ENCODE peak calls at places on chromosomes 5 and 9, in seven cellular contexts. Y is tibial nerve, A is heart right ventricle, M is psoas muscle, D is hepatocyte, H is IMR-90, Z is mammary epithelial cell. F is an unnamed sample.

GRCh38 chr5:140877262-140877581 is 2.1 kb downstream of the PCDHA12 start:
- DNase-seq in Y (no peak), A (no peak), M (no peak), D (no peak), H (no peak), Z (no peak), F (no peak)

GRCh38 chr5:6574537-6574936 is 58.3 kb downstream of the NSUN2 start:
- DNase-seq in Y (no peak), A (no peak), M (no peak), D (no peak), H (no peak), Z (no peak), F (no peak)

GRCh38 chr5:2732850-2733249 is 18.6 kb downstream of the IRX2 start:
- DNase-seq in Y (no peak), A (no peak), M (no peak), D (no peak), H (no peak), Z (no peak), F (no peak)

GRCh38 chr5:139795074-139796001 is at the start of gene PSD2:
- DNase-seq in Y (no peak), A (no peak), M (no peak), D (peak; percentile 43), H (no peak), Z (peak; percentile 13), F (no peak)

GRCh38 chr5:97550818-97551217 is 367.8 kb upstream of the RIOK2 start:
- DNase-seq in Y (no peak), A (no peak), M (no peak), D (no peak), H (no peak), Z (no peak), F (no peak)

GRCh38 chr5:32223972-32224608 is 50.0 kb upstream of the GOLPH3 start:
- DNase-seq in Y (no peak), A (no peak), M (no peak), D (peak; percentile 52), H (peak; percentile 75), Z (peak; percentile 36), F (peak; percentile 41)

GRCh38 chr9:6758418-6759113 is 793 bp downstream of the KDM4C start:
- DNase-seq in Y (peak; percentile 42), A (peak; percentile 32), M (peak; percentile 35), D (peak; percentile 75), H (peak; percentile 51), Z (peak; percentile 75), F (peak; percentile 6)

GRCh38 chr5:127092690-127093089 is 19.4 kb upstream of the C5orf63 start:
- DNase-seq in Y (no peak), A (no peak), M (no peak), D (no peak), H (peak; percentile 82), Z (peak; percentile 32), F (no peak)

GRCh38 chr9:89920901-89921300 is 316.1 kb downstream of the GADD45G start:
- DNase-seq in Y (no peak), A (no peak), M (no peak), D (no peak), H (no peak), Z (no peak), F (no peak)

GRCh38 chr9:89917861-89918260 is 313.0 kb downstream of the GADD45G start:
- DNase-seq in Y (no peak), A (no peak), M (no peak), D (no peak), H (no peak), Z (no peak), F (no peak)

GRCh38 chr9:89922099-89922498 is 317.3 kb downstream of the GADD45G start:
- DNase-seq in Y (no peak), A (no peak), M (no peak), D (no peak), H (no peak), Z (no peak), F (no peak)

GRCh38 chr9:89920131-89920530 is 315.3 kb downstream of the GADD45G start:
- DNase-seq in Y (no peak), A (no peak), M (no peak), D (no peak), H (no peak), Z (no peak), F (no peak)

DNA sequence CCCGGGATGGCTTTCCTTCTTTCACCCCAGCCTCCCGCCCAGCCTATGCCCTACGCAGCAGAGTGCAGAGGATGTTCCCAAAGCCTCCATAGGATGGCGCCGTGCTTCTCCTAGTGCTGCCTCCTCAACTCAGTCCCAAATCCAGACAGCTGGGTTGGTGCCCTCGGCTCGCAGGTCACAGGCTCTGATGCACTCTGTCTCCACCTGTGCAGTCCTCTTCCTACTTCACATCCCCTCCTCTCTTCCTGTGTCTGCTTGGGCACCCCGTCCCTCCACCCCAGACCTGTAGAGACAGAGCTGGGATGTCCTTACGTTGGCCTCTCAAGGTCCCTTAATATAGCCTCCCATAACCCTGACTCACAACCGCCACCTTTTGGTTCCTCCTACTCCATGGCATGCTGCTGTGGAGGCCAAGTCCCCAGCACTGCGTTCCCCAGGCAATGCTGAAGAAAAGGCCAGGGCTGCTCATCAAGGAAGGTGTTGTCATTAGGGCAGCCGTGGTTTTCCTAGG is 314.4 kb downstream of the GADD45G start:
- DNase-seq in Y (no peak), A (peak; percentile 56), M (no peak), D (peak; percentile 61), H (no peak), Z (no peak), F (no peak)
- TF ChIP-seq CTCF in Y (no peak), A (peak; percentile 4), M (peak; percentile 39), D (peak; percentile 35), H (no peak), Z (no peak), F (no peak)

GRCh38 chr5:13934125-13934524 is 10.4 kb downstream of the DNAH5 start:
- DNase-seq in Y (no peak), A (no peak), M (no peak), D (no peak), H (no peak), Z (no peak), F (no peak)

GRCh38 chr5:13930721-13931246 is 13.7 kb downstream of the DNAH5 start:
- DNase-seq in Y (no peak), A (no peak), M (no peak), D (no peak), H (no peak), Z (no peak), F (no peak)

GRCh38 chr5:13932561-13932960 is 11.9 kb downstream of the DNAH5 start:
- DNase-seq in Y (no peak), A (no peak), M (no peak), D (no peak), H (no peak), Z (peak; percentile 95), F (no peak)

DNA sequence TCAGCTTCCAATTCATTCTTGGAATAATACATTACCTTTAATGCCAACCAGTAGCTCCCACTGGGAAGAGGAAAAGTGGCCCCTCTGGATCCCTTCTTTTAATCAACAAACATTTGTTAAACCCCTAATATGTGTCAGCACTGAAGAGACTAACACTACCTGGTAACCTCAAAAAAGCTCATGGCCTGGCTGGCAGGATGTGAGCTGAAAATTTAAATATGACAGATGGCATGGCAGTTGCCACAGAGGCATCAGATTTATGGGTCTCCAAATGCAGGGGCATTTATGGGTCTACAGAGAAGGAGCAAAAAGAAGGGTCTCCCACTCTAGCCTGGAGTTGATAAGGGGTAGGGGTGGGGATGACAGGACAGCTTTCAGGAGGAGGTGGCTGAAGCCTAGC is 12.5 kb downstream of the DNAH5 start:
- DNase-seq in Y (no peak), A (no peak), M (no peak), D (no peak), H (no peak), Z (no peak), F (no peak)
- H3K27ac ChIP-seq in Y (no peak overlapping the region), A (no peak overlapping the region), M (no peak overlapping the region), D (no peak overlapping the region), H (no peak overlapping the region), Z (peak overlapping the region; percentile 63), F (no peak overlapping the region)

GRCh38 chr5:102865510-102866314 is 110.6 kb downstream of the PAM start:
- DNase-seq in Y (peak; percentile 49), A (peak; percentile 78), M (peak; percentile 75), D (peak; percentile 72), H (peak; percentile 88), Z (peak; percentile 81), F (no peak)

GRCh38 chr5:102865171-102865509 is 110.0 kb downstream of the PAM start:
- DNase-seq in Y (no peak), A (no peak), M (no peak), D (no peak), H (peak; percentile 41), Z (no peak), F (no peak)

GRCh38 chr5:102866315-102866693 is 111.2 kb downstream of the PAM start:
- DNase-seq in Y (no peak), A (no peak), M (no peak), D (no peak), H (peak; percentile 16), Z (no peak), F (no peak)

GRCh38 chr5:102863058-102863457 is 108.0 kb downstream of the PAM start:
- DNase-seq in Y (no peak), A (no peak), M (no peak), D (no peak), H (no peak), Z (no peak), F (no peak)

GRCh38 chr5:102863764-102864560 is 108.9 kb downstream of the PAM start:
- DNase-seq in Y (no peak), A (no peak), M (no peak), D (no peak), H (peak; percentile 10), Z (no peak), F (no peak)
- TF ChIP-seq CTCF in Y (no peak), A (no peak), M (no peak), D (no peak), H (no peak), Z (no peak), F (no peak)

GRCh38 chr9:37466037-37466709 is 923 bp upstream of the ZBTB5 start:
- DNase-seq in Y (peak; percentile 17), A (peak; percentile 68), M (peak; percentile 64), D (peak; percentile 90), H (no peak), Z (peak; percentile 78), F (peak; percentile 61)

GRCh38 chr9:37468620-37469019 is 3.4 kb upstream of the ZBTB5 start:
- DNase-seq in Y (no peak), A (no peak), M (no peak), D (no peak), H (no peak), Z (no peak), F (no peak)

GRCh38 chr9:37476930-37477329 is 8.8 kb upstream of the POLR1E start:
- DNase-seq in Y (no peak), A (no peak), M (no peak), D (no peak), H (no peak), Z (no peak), F (no peak)

GRCh38 chr9:37474438-37474837 is 9.2 kb upstream of the ZBTB5 start:
- DNase-seq in Y (no peak), A (no peak), M (no peak), D (no peak), H (no peak), Z (no peak), F (no peak)

DNA sequence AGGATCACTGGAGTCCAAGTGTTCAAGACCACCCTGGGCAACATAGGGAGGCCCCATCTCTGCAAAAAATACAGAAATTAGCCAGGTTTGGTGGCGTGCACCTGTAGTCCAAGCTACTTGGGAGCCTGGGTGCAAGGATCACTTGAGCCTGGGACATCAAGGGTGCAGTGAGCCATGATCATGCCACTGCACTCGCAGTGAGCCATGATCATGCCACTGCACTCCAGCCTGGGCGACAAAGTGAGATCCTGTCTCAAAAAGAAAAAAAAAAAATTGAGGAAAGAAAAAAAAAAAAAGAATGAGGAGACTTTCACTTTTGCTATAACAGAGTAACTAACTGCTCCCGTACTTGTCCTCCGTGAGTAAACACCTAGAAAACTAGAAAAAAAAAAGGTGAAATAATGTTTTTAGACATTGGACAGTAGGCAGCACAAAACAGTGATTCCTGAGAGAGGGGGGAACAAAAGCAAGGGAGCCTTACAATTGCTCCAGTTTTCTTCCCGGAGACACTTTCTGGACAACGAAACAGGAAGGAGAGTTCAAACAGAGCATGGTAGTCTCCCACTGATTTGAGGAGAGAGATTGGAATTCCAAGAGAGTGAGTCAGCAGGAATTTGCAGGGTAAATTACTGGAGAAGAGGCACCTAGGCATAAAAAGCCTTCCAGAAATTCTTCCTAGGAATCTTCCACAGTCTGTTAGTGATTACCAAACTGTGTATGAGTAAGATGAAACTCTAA is 6.9 kb upstream of the ZBTB5 start:
- DNase-seq in Y (peak; percentile 13), A (no peak), M (no peak), D (peak; percentile 76), H (peak; percentile 95), Z (peak; percentile 87), F (peak; percentile 83)
- H3K27ac ChIP-seq in Y (peak overlapping the region; percentile 63), A (peak overlapping the region; percentile 44), M (peak overlapping the region; percentile 48), D (peak overlapping the region; percentile 77), H (peak overlapping the region; percentile 90), Z (peak overlapping the region; percentile 81), F (peak overlapping the region; percentile 92)